ENCODE peak calls at places on chromosomes 6 and 20, in eight cellular contexts. B is stomach, W is IMR-90, I is ovary, Q is prostate gland, P is kidney epithelial cell, L is heart left ventricle, O is HCT116. J is an unnamed sample.

GRCh38 chr6:37314803-37315515 is 38.8 kb upstream of the RNF8 start:
- DNase-seq in B (peak; percentile 41), W (peak; percentile 66), I (peak; percentile 47), Q (no peak), P (no peak), L (peak; percentile 51), O (peak; percentile 7), J (no peak)

GRCh38 chr6:110858016-110858415 is 16.6 kb upstream of the AMD1 start:
- DNase-seq in B (no peak), W (no peak), I (no peak), Q (no peak), P (no peak), L (no peak), O (no peak), J (no peak)

GRCh38 chr6:105985816-105986632 is 100.1 kb upstream of the PRDM1 start:
- DNase-seq in B (no peak), W (no peak), I (peak; percentile 14), Q (no peak), P (no peak), L (peak; percentile 33), O (no peak), J (no peak)

GRCh38 chr6:65979120-65979519 is 272.1 kb upstream of the EYS start:
- DNase-seq in B (no peak), W (no peak), I (no peak), Q (no peak), P (no peak), L (no peak), O (no peak), J (no peak)

GRCh38 chr6:134880487-134881190 is 69.3 kb downstream of the ALDH8A1 start:
- DNase-seq in B (no peak), W (no peak), I (no peak), Q (no peak), P (no peak), L (no peak), O (no peak), J (no peak)

GRCh38 chr20:10481671-10482070 is 46.6 kb downstream of the SLX4IP start:
- DNase-seq in B (no peak), W (no peak), I (no peak), Q (no peak), P (no peak), L (no peak), O (no peak), J (no peak)

GRCh38 chr6:4588581-4588980 is 187.6 kb upstream of the CDYL start:
- DNase-seq in B (no peak), W (no peak), I (no peak), Q (no peak), P (no peak), L (no peak), O (no peak), J (no peak)

GRCh38 chr6:18101271-18101670 is 21.2 kb downstream of the NHLRC1 start:
- DNase-seq in B (no peak), W (peak; percentile 73), I (no peak), Q (no peak), P (no peak), L (no peak), O (no peak), J (no peak)

GRCh38 chr6:36769161-36769675 is 70.0 kb downstream of the CPNE5 start:
- DNase-seq in B (no peak), W (peak; percentile 28), I (no peak), Q (no peak), P (no peak), L (peak; percentile 61), O (no peak), J (no peak)

GRCh38 chr6:150345786-150346185 is 23.0 kb upstream of the IYD start:
- DNase-seq in B (no peak), W (no peak), I (no peak), Q (no peak), P (no peak), L (no peak), O (no peak), J (no peak)

GRCh38 chr20:63544958-63545516 is 2.5 kb downstream of the SRMS start:
- DNase-seq in B (peak; percentile 43), W (no peak), I (no peak), Q (no peak), P (no peak), L (no peak), O (peak; percentile 67), J (no peak)

GRCh38 chr20:63543733-63544132 is 3.8 kb downstream of the SRMS start:
- DNase-seq in B (no peak), W (no peak), I (no peak), Q (no peak), P (no peak), L (no peak), O (no peak), J (no peak)

GRCh38 chr20:63545814-63546213 is 1.7 kb downstream of the SRMS start:
- DNase-seq in B (no peak), W (no peak), I (no peak), Q (no peak), P (no peak), L (no peak), O (no peak), J (no peak)

GRCh38 chr20:63543131-63543530 is 4.4 kb downstream of the SRMS start:
- DNase-seq in B (no peak), W (no peak), I (no peak), Q (no peak), P (no peak), L (no peak), O (no peak), J (no peak)

GRCh38 chr20:63544241-63544957 is 3.1 kb downstream of the SRMS start:
- DNase-seq in B (no peak), W (no peak), I (no peak), Q (no peak), P (no peak), L (no peak), O (no peak), J (no peak)
- TF ChIP-seq CTCF in B (no peak), W (no peak), I (no peak), Q (no peak), P (no peak), L (no peak), O (no peak), J (no peak)

DNA sequence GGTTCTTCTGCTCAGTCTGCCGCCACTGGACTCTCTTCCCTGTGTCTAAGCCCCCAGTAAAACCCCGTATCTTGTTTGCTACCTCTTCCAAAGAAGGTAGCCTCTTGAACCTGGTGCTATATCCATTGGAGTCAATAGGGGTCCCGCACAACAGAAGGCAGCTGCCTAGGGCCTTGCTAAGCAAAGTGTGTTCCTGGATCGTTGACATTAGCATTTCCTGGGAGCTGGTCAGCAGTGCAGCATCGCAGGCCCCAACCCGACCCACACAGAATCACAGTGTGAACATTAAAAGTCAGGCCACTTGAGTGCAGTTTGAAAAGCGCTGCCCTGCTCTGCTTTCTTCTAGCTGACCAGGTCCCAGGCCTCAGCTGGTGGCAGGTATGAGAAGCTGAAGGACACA is 2.9 kb downstream of the ADA start:
- DNase-seq in B (no peak), W (no peak), I (no peak), Q (no peak), P (no peak), L (no peak), O (no peak), J (no peak)
- H3K4me3 ChIP-seq in B (no peak overlapping the region), W (no peak overlapping the region), I (no peak overlapping the region), Q (no peak overlapping the region), P (no peak overlapping the region), L (no peak overlapping the region), O (no peak overlapping the region), J (no peak overlapping the region)

GRCh38 chr6:96151707-96152106 is 135.9 kb downstream of the FUT9 start:
- DNase-seq in B (no peak), W (no peak), I (no peak), Q (no peak), P (no peak), L (no peak), O (no peak), J (no peak)

GRCh38 chr6:96153775-96154174 is 138.0 kb downstream of the FUT9 start:
- DNase-seq in B (no peak), W (no peak), I (no peak), Q (no peak), P (no peak), L (no peak), O (no peak), J (peak; percentile 3)

GRCh38 chr6:96156425-96156824 is 140.7 kb downstream of the FUT9 start:
- DNase-seq in B (no peak), W (no peak), I (no peak), Q (no peak), P (no peak), L (no peak), O (no peak), J (no peak)

GRCh38 chr6:96152114-96152708 is 136.4 kb downstream of the FUT9 start:
- DNase-seq in B (no peak), W (no peak), I (no peak), Q (no peak), P (no peak), L (no peak), O (no peak), J (no peak)

GRCh38 chr6:96157018-96157565 is 141.3 kb downstream of the FUT9 start:
- DNase-seq in B (no peak), W (no peak), I (no peak), Q (no peak), P (no peak), L (no peak), O (no peak), J (no peak)
- TF ChIP-seq CTCF in B (no peak), W (no peak), I (no peak), Q (no peak), P (no peak), L (no peak), O (no peak), J (no peak)

DNA sequence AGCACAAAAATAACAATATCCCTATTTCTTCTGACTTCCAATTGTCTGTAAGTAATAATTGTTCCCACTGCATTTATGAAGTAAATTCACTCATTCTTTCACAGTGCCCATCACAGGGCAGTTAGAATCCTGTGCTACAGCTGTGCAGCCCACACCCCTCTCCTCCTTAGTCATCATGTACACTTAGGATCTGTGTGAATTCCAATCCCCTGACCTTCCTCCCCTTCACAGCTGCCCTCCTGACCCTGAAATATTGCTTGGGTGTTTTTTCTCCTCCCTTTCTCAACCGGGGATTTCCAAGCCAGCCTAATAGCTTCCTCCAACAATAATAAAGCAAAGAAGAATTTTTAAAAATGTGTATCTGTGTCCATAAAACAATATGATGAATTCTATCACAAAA is 91.5 kb upstream of the BEND6 start:
- DNase-seq in B (no peak), W (peak; percentile 89), I (no peak), Q (no peak), P (no peak), L (no peak), O (no peak), J (no peak)
- H3K4me3 ChIP-seq in B (no peak overlapping the region), W (no peak overlapping the region), I (no peak overlapping the region), Q (no peak overlapping the region), P (no peak overlapping the region), L (no peak overlapping the region), O (no peak overlapping the region), J (no peak overlapping the region)

DNA sequence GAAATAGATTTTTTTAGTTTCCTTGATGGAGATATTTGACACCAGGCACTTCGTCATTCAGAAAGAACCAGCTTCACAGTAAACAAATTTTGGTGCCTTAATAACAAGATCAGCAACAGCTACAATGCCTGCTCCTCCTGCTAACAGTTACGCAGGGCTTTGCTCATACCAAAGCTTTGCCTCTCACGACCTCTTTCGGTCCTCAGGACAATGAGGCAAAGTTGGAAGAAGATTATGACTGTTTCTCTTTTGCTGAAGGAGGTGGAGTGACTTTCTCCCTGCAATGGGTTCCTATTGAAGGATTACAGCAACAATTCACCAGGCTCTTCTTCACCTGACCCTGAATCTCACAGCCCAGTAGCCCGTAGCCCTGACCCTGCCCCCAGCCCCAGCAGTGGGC is 440.1 kb downstream of the PREX1 start:
- DNase-seq in B (no peak), W (no peak), I (no peak), Q (no peak), P (no peak), L (no peak), O (no peak), J (no peak)
- TF ChIP-seq CTCF in B (no peak), W (no peak), I (no peak), Q (no peak), P (no peak), L (no peak), O (no peak), J (no peak)

J was measured in astrocyte of the cerebellum.